ENCODE peak calls at places on chromosomes 13 and 19, in ten cellular contexts. X is heart right ventricle, S is epithelial cell of esophagus, F is IMR-90, E is astrocyte, Q is choroid plexus epithelial cell, A is ovary, I is uterus, O is foreskin fibroblast, T is transverse colon. P is an unnamed sample.

GRCh38 chr13:35565273-35565672 is 88.8 kb upstream of the MAB21L1 start:
- DNase-seq in X (no peak), S (no peak), F (no peak), E (no peak), Q (no peak), A (no peak), I (no peak), O (no peak), T (no peak), P (no peak)

GRCh38 chr13:48233886-48234488 is 981 bp downstream of the ITM2B start:
- DNase-seq in X (no peak), S (peak; percentile 47), F (peak; percentile 61), E (peak; percentile 55), Q (peak; percentile 78), A (peak; percentile 38), I (no peak), O (no peak), T (no peak), P (no peak)

GRCh38 chr13:78060966-78061365 is 142.3 kb upstream of the EDNRB start:
- DNase-seq in X (no peak), S (peak; percentile 1), F (no peak), E (no peak), Q (no peak), A (no peak), I (no peak), O (no peak), T (no peak), P (no peak)

GRCh38 chr19:10760268-10760944 is 42.5 kb downstream of the DNM2 start:
- DNase-seq in X (no peak), S (peak; percentile 57), F (no peak), E (peak; percentile 47), Q (no peak), A (no peak), I (no peak), O (peak; percentile 37), T (peak; percentile 49), P (no peak)

GRCh38 chr19:14830702-14831101 is 4.3 kb downstream of the OR7A5 start:
- DNase-seq in X (no peak), S (no peak), F (no peak), E (no peak), Q (no peak), A (no peak), I (no peak), O (no peak), T (no peak), P (no peak)

GRCh38 chr19:47416667-47417033 is 2.7 kb downstream of the MEIS3 start:
- DNase-seq in X (no peak), S (no peak), F (no peak), E (no peak), Q (no peak), A (no peak), I (no peak), O (no peak), T (no peak), P (no peak)

GRCh38 chr19:54440641-54441040 is 8.4 kb upstream of the LENG8 start:
- DNase-seq in X (no peak), S (no peak), F (no peak), E (no peak), Q (no peak), A (no peak), I (no peak), O (no peak), T (no peak), P (no peak)

GRCh38 chr13:20461860-20462532 is 63.7 kb downstream of the CRYL1 start:
- DNase-seq in X (peak; percentile 30), S (no peak), F (no peak), E (no peak), Q (no peak), A (no peak), I (peak; percentile 43), O (no peak), T (no peak), P (no peak)

GRCh38 chr13:24038846-24039330 is 121.6 kb upstream of the SPATA13 start:
- DNase-seq in X (no peak), S (peak; percentile 37), F (peak; percentile 74), E (peak; percentile 86), Q (peak; percentile 49), A (no peak), I (no peak), O (peak; percentile 36), T (peak; percentile 16), P (peak; percentile 56)

GRCh38 chr13:46896346-46897138 is at the start of gene HTR2A:
- DNase-seq in X (no peak), S (peak; percentile 8), F (peak; percentile 17), E (no peak), Q (peak; percentile 60), A (peak; percentile 46), I (peak; percentile 28), O (no peak), T (no peak), P (no peak)

GRCh38 chr19:38394488-38394887 is 6.0 kb downstream of the SPRED3 start:
- DNase-seq in X (no peak), S (peak; percentile 57), F (no peak), E (no peak), Q (peak; percentile 57), A (no peak), I (no peak), O (peak; percentile 50), T (no peak), P (no peak)

GRCh38 chr13:39855236-39855635 is 199.8 kb downstream of the COG6 start:
- DNase-seq in X (no peak), S (no peak), F (no peak), E (no peak), Q (no peak), A (no peak), I (no peak), O (no peak), T (no peak), P (no peak)

GRCh38 chr19:711224-711623 is 2.5 kb downstream of the PALM start:
- DNase-seq in X (no peak), S (no peak), F (no peak), E (no peak), Q (no peak), A (no peak), I (no peak), O (no peak), T (no peak), P (no peak)

GRCh38 chr19:4581381-4582111 is 22.1 kb upstream of the SEMA6B start:
- DNase-seq in X (no peak), S (peak; percentile 41), F (no peak), E (no peak), Q (no peak), A (no peak), I (no peak), O (no peak), T (no peak), P (no peak)

GRCh38 chr19:4578552-4579248 is 19.2 kb upstream of the SEMA6B start:
- DNase-seq in X (no peak), S (no peak), F (no peak), E (no peak), Q (no peak), A (no peak), I (no peak), O (no peak), T (no peak), P (no peak)

GRCh38 chr19:4580961-4581380 is 21.5 kb upstream of the SEMA6B start:
- DNase-seq in X (no peak), S (no peak), F (no peak), E (no peak), Q (no peak), A (no peak), I (no peak), O (no peak), T (no peak), P (no peak)

GRCh38 chr19:4579389-4579788 is 19.9 kb upstream of the SEMA6B start:
- DNase-seq in X (no peak), S (no peak), F (no peak), E (no peak), Q (no peak), A (no peak), I (no peak), O (no peak), T (no peak), P (no peak)

GRCh38 chr19:4580021-4580901 is 20.8 kb upstream of the SEMA6B start:
- DNase-seq in X (no peak), S (no peak), F (no peak), E (no peak), Q (no peak), A (no peak), I (no peak), O (no peak), T (no peak), P (no peak)
- TF ChIP-seq CTCF in X (no peak), S (no peak), F (no peak), E (no peak), Q (peak; percentile 19), A (no peak), I (no peak), O (peak; percentile 3), T (no peak), P (peak; percentile 16)

GRCh38 chr19:45971260-45971902 is 2.3 kb downstream of the NOVA2 start:
- DNase-seq in X (peak; percentile 41), S (no peak), F (no peak), E (no peak), Q (no peak), A (no peak), I (no peak), O (no peak), T (no peak), P (no peak)
- H3K4me3 ChIP-seq in X (peak overlapping the region; percentile 63), S (no peak overlapping the region), F (no peak overlapping the region), E (no peak overlapping the region), Q (no peak overlapping the region), A (no peak overlapping the region), I (no peak overlapping the region), O (no peak overlapping the region), T (no peak overlapping the region), P (no peak overlapping the region)

GRCh38 chr13:44932171-44932849 is 57.0 kb downstream of the NUFIP1 start:
- DNase-seq in X (no peak), S (no peak), F (peak; percentile 72), E (peak; percentile 79), Q (peak; percentile 67), A (no peak), I (no peak), O (peak; percentile 62), T (no peak), P (no peak)
- TF ChIP-seq CTCF in X (no peak), S (no peak), F (no peak), E (no peak), Q (no peak), A (no peak), I (no peak), O (no peak), T (no peak), P (no peak)

GRCh38 chr13:33034061-33034460 is 17.8 kb downstream of the KL start:
- DNase-seq in X (no peak), S (no peak), F (no peak), E (no peak), Q (no peak), A (no peak), I (no peak), O (no peak), T (no peak), P (no peak)

GRCh38 chr13:33034897-33035296 is 18.7 kb downstream of the KL start:
- DNase-seq in X (no peak), S (no peak), F (no peak), E (no peak), Q (peak; percentile 32), A (no peak), I (no peak), O (no peak), T (no peak), P (no peak)

GRCh38 chr13:33032037-33032625 is 15.9 kb downstream of the KL start:
- DNase-seq in X (no peak), S (no peak), F (peak; percentile 10), E (no peak), Q (no peak), A (no peak), I (no peak), O (peak; percentile 7), T (no peak), P (peak; percentile 25)

GRCh38 chr13:33031277-33031676 is 15.1 kb downstream of the KL start:
- DNase-seq in X (no peak), S (no peak), F (no peak), E (no peak), Q (no peak), A (no peak), I (no peak), O (no peak), T (no peak), P (no peak)

GRCh38 chr13:33033361-33033812 is 17.2 kb downstream of the KL start:
- DNase-seq in X (no peak), S (no peak), F (no peak), E (no peak), Q (no peak), A (no peak), I (no peak), O (no peak), T (no peak), P (no peak)
- H3K4me3 ChIP-seq in X (no peak overlapping the region), S (no peak overlapping the region), F (no peak overlapping the region), E (no peak overlapping the region), Q (no peak overlapping the region), A (no peak overlapping the region), I (no peak overlapping the region), O (no peak overlapping the region), T (no peak overlapping the region), P (no peak overlapping the region)